ENCODE peak calls at places on chromosomes 16 and 17, in five cellular contexts. T is EL; J is stomach; N is H54; M is activated T-helper 9 cell treated with anti-CD3 and anti-CD28 coated beads, Interleukin-2, amount 50 U/mL, for 16 hours. O is an unnamed sample.

GRCh38 chr17:27797390-27798091 is 2.8 kb downstream of the NOS2 start:
- DNase-seq in N (no peak), M (no peak), T (no peak), J (no peak), O (no peak)

GRCh38 chr16:85306071-85306792 is 194.0 kb upstream of the CIBAR2 start:
- DNase-seq in J (peak; percentile 93), N (peak; percentile 80), T (peak; percentile 89), M (peak; percentile 34), O (no peak)

GRCh38 chr16:80735846-80736245 is 68.6 kb downstream of the CDYL2 start:
- DNase-seq in T (no peak), M (no peak), J (no peak), N (no peak), O (no peak)

GRCh38 chr17:978110-979093 is 1.2 kb downstream of the NXN start:
- DNase-seq in T (peak; percentile 67), J (peak; percentile 32), M (no peak), N (no peak), O (no peak)

GRCh38 chr17:45127583-45128300 is 4.6 kb downstream of the PLCD3 start:
- DNase-seq in M (no peak), T (peak; percentile 54), J (peak; percentile 88), N (peak; percentile 75), O (no peak)

GRCh38 chr16:14285542-14286380 is 214.6 kb downstream of the MRTFB start:
- DNase-seq in M (peak; percentile 92), N (peak; percentile 91), J (peak; percentile 97), T (peak; percentile 96), O (peak; percentile 94)

GRCh38 chr17:17855976-17856375 is 19.2 kb upstream of the SREBF1 start:
- DNase-seq in M (no peak), T (no peak), J (no peak), N (no peak), O (no peak)

GRCh38 chr16:23484501-23485256 is 25.6 kb downstream of the GGA2 start:
- DNase-seq in N (no peak), T (no peak), M (no peak), J (no peak), O (no peak)

GRCh38 chr17:64115043-64115698 is 14.8 kb downstream of the ERN1 start:
- DNase-seq in J (peak; percentile 60), M (no peak), T (no peak), N (no peak), O (no peak)

GRCh38 chr16:19436540-19436939 is 18.9 kb downstream of the TMC5 start:
- DNase-seq in N (no peak), J (no peak), M (no peak), T (no peak), O (no peak)